ENCODE peak calls at places on chromosomes 6 and 20, in five cellular contexts. I is adrenal gland, G is A549, E is lower leg skin, X is IMR-90. M is an unnamed sample.

GRCh38 chr20:1856419-1856818 is 38.8 kb upstream of the SIRPA start:
- DNase-seq in I (no peak), G (no peak), X (no peak), E (no peak), M (no peak)

GRCh38 chr6:88492824-88493223 is 326.7 kb upstream of the CNR1 start:
- DNase-seq in E (no peak), G (peak; percentile 41), X (peak; percentile 28), I (no peak), M (peak; percentile 19)

GRCh38 chr20:10502098-10502526 is 67.0 kb downstream of the SLX4IP start:
- DNase-seq in E (no peak), G (no peak), X (no peak), I (no peak), M (no peak)

GRCh38 chr6:150417899-150418824 is 49.4 kb downstream of the IYD start:
- DNase-seq in X (peak; percentile 84), E (no peak), I (no peak), G (peak; percentile 73), M (peak; percentile 67)

GRCh38 chr6:132456700-132457143 is 55.4 kb upstream of the MOXD1 start:
- DNase-seq in I (peak; percentile 21), X (no peak), E (no peak), G (no peak), M (no peak)

GRCh38 chr6:30213999-30214982 is 1.1 kb upstream of the TRIM26 start:
- DNase-seq in G (peak; percentile 73), I (peak; percentile 83), X (peak; percentile 73), E (peak; percentile 77), M (peak; percentile 79)

GRCh38 chr6:49499121-49499520 is 602 bp upstream of the GLYATL3 start:
- DNase-seq in G (no peak), X (no peak), I (no peak), E (no peak), M (no peak)

GRCh38 chr20:38883081-38883980 is 42.9 kb upstream of the FAM83D start:
- DNase-seq in G (no peak), I (peak; percentile 40), X (peak; percentile 2), E (no peak), M (no peak)

GRCh38 chr6:53910834-53911233 is 116.0 kb downstream of the LRRC1 start:
- DNase-seq in X (no peak), G (no peak), E (no peak), I (no peak), M (no peak)

GRCh38 chr20:54650201-54650722 is 174.9 kb downstream of the DOK5 start:
- DNase-seq in I (no peak), E (no peak), X (peak; percentile 43), G (no peak), M (no peak)

GRCh38 chr6:36679043-36679821 is 718 bp downstream of the CDKN1A start:
- DNase-seq in X (peak; percentile 63), I (peak; percentile 79), G (peak; percentile 55), E (peak; percentile 68), M (peak; percentile 67)

GRCh38 chr6:103707596-103708325 is 1152.0 kb downstream of the HACE1 start:
- DNase-seq in X (no peak), E (no peak), I (no peak), G (no peak), M (no peak)

GRCh38 chr6:27025351-27025750 is 222.2 kb upstream of the PRSS16 start:
- DNase-seq in G (no peak), I (no peak), E (no peak), X (no peak), M (no peak)

GRCh38 chr6:27020553-27020880 is 227.0 kb upstream of the PRSS16 start:
- DNase-seq in X (no peak), G (no peak), I (no peak), E (no peak), M (no peak)

GRCh38 chr6:27016689-27017088 is 230.8 kb upstream of the PRSS16 start:
- DNase-seq in X (no peak), I (no peak), E (no peak), G (no peak), M (no peak)

GRCh38 chr6:27023664-27024063 is 223.8 kb upstream of the PRSS16 start:
- DNase-seq in I (no peak), G (no peak), X (no peak), E (no peak), M (no peak)

GRCh38 chr6:27019651-27020552 is 227.6 kb upstream of the PRSS16 start:
- DNase-seq in X (peak; percentile 93), E (peak; percentile 59), G (peak; percentile 96), I (peak; percentile 83), M (peak; percentile 82)
- TF ChIP-seq POLR2A in X (peak; percentile 74), E (no peak), G (peak; percentile 89), I (peak; percentile 75), M (no peak)

GRCh38 chr20:45470939-45471338 is 1.4 kb downstream of the WFDC2 start:
- DNase-seq in X (no peak), E (no peak), G (no peak), I (no peak), M (peak; percentile 9)

GRCh38 chr20:45467172-45467571 is 2.4 kb upstream of the WFDC2 start:
- DNase-seq in G (no peak), E (no peak), I (no peak), X (no peak), M (no peak)

GRCh38 chr20:45467861-45468260 is 1.7 kb upstream of the WFDC2 start:
- DNase-seq in I (no peak), E (no peak), X (no peak), G (no peak), M (no peak)

GRCh38 chr20:45469336-45470261 is at the start of gene WFDC2:
- DNase-seq in I (no peak), G (no peak), X (no peak), E (no peak), M (no peak)

GRCh38 chr20:45470262-45470931 is 844 bp downstream of the WFDC2 start:
- DNase-seq in G (no peak), E (no peak), I (no peak), X (no peak), M (no peak)
- TF ChIP-seq POLR2A in G (no peak), E (no peak), I (no peak), X (no peak), M (no peak)

GRCh38 chr6:692858-693736 is at the start of gene EXOC2:
- DNase-seq in E (peak; percentile 61), I (peak; percentile 85), G (peak; percentile 80), X (peak; percentile 74), M (peak; percentile 88)
- TF ChIP-seq POLR2A in E (no peak), I (peak; percentile 67), G (peak; percentile 69), X (no peak), M (peak; percentile 77)

GRCh38 chr20:25695532-25696383 is 895 bp downstream of the ZNF337 start:
- DNase-seq in E (peak; percentile 24), I (no peak), X (no peak), G (no peak), M (peak; percentile 44)

GRCh38 chr20:25699914-25700313 is 3.3 kb upstream of the ZNF337 start:
- DNase-seq in G (peak; percentile 53), I (no peak), E (no peak), X (no peak), M (peak; percentile 43)

GRCh38 chr20:25697132-25697446 is 436 bp upstream of the ZNF337 start:
- DNase-seq in X (no peak), I (no peak), G (no peak), E (no peak), M (no peak)

GRCh38 chr20:25692499-25692898 is 4.2 kb downstream of the ZNF337 start:
- DNase-seq in E (no peak), X (no peak), I (no peak), G (no peak), M (no peak)

DNA sequence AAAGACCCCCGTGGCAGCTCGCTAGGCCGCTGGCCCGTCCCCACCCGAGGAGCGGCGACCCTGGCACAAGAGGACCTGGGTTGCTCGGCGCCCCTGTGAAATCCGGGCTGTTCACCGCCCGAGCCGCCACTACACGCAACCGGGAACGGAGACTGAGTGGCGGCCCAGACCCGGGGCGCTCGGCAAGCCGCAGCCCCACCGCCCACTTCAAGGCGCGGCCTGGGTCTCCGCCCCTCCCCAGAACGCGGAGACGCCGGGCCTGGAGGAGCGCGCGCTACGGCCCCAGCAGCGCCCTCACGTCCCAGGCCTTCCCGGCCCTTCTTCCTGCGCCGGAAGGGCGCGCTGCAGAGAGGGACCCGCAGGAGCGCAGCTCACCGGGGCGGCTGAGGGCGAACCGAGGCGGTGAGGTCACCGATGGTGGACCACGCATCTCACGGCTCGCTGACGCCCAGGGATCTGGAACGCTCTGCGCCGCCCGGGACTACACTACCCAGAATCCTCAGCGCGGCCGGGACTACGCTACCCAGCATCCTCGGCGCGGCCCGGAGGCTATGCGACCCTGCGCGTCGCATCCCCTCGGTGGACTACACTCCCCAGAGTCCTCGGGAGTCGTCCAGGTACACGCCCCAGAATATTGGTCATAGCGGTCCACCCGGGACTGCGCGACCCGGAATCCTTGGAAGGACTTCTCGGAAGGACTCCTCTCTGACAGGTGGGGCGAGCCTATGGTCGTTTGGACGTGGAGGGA is at the start of gene ZNF337:
- DNase-seq in X (peak; percentile 91), E (peak; percentile 91), G (peak; percentile 97), I (peak; percentile 95), M (peak; percentile 95)
- TF ChIP-seq POLR2A in X (peak; percentile 86), E (no peak), G (peak; percentile 72), I (peak; percentile 89), M (peak; percentile 75)

GRCh38 chr6:17202526-17202925 is 78.6 kb upstream of the RBM24 start:
- DNase-seq in E (no peak), G (no peak), I (no peak), X (peak; percentile 16), M (no peak)
- TF ChIP-seq POLR2A in E (no peak), G (no peak), I (no peak), X (no peak), M (no peak)

DNA sequence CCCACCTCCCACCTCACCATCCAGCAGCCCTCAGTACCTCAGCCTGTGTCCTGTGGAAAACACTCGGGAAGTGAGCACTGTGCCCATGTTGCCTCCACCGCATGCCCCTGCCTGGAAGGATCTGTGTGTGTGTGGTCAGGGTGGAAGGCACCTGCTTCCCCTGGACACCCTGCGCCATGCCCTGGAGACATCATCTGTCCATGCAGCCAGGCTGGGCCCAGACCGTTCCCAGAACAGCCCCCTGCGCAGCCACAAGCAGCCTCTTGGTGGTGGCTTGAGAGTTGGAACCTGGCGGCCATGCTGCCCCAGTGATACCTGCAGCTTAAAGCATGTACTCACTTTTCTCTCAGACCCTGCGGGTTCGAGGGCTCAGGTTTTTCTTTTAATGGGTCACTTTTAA is 34.9 kb upstream of the SLC22A1 start:
- DNase-seq in E (no peak), X (no peak), G (no peak), I (no peak), M (no peak)
- TF ChIP-seq POLR2A in E (no peak), X (no peak), G (no peak), I (no peak), M (no peak)

GRCh38 chr6:32970413-32971244 is 2.2 kb downstream of the BRD2 start:
- DNase-seq in I (peak; percentile 91), E (peak; percentile 87), G (peak; percentile 87), X (peak; percentile 90), M (peak; percentile 90)
- TF ChIP-seq POLR2A in I (no peak), E (no peak), G (no peak), X (peak; percentile 64), M (peak; percentile 35)

GRCh38 chr6:156876302-156876701 is 99.1 kb downstream of the ARID1B start:
- DNase-seq in X (no peak), G (no peak), E (no peak), I (no peak), M (peak; percentile 47)
- TF ChIP-seq POLR2A in X (no peak), G (no peak), E (no peak), I (no peak), M (no peak)

M was measured in erythroblast.